ENCODE peak calls at places on chromosomes 2 and 18, in six cellular contexts. One of them, this sample, is unnamed. For H3K4me1, the result is how much of the 10 kb centered on the place peaks cover.

GRCh38 chr18:23664674-23665073 is 2.0 kb upstream of the ANKRD29 start:
- DNase-seq in astrocyte: no peak
- DNase-seq in GM12878: no peak
- DNase-seq in GM23248: no peak
- DNase-seq in hepatocyte: no peak
- DNase-seq in HepG2: no peak
- DNase-seq in this sample: no peak

GRCh38 chr2:12685145-12685544 is 31.6 kb upstream of the TRIB2 start:
- DNase-seq in astrocyte: peak
- DNase-seq in GM12878: no peak
- DNase-seq in GM23248: no peak
- DNase-seq in hepatocyte: no peak
- DNase-seq in HepG2: no peak
- DNase-seq in this sample: no peak

GRCh38 chr2:54503192-54503591 is 47.1 kb downstream of the SPTBN1 start:
- DNase-seq in astrocyte: no peak
- DNase-seq in GM12878: no peak
- DNase-seq in GM23248: peak
- DNase-seq in hepatocyte: peak
- DNase-seq in HepG2: peak
- DNase-seq in this sample: no peak

GRCh38 chr2:98333922-98334321 is 12.3 kb upstream of the CNGA3 start:
- DNase-seq in astrocyte: peak
- DNase-seq in GM12878: no peak
- DNase-seq in GM23248: peak
- DNase-seq in hepatocyte: no peak
- DNase-seq in HepG2: no peak
- DNase-seq in this sample: no peak

GRCh38 chr2:234674781-234675201 is 177.9 kb upstream of the ARL4C start:
- DNase-seq in astrocyte: peak
- DNase-seq in GM12878: no peak
- DNase-seq in GM23248: peak
- DNase-seq in hepatocyte: peak
- DNase-seq in HepG2: peak
- DNase-seq in this sample: no peak

GRCh38 chr2:23944527-23944926 is 4.3 kb downstream of the UBXN2A start:
- DNase-seq in astrocyte: no peak
- DNase-seq in GM12878: no peak
- DNase-seq in GM23248: no peak
- DNase-seq in hepatocyte: no peak
- DNase-seq in HepG2: peak
- DNase-seq in this sample: no peak

GRCh38 chr2:98903767-98904485 is 32.1 kb downstream of the CRACDL start:
- DNase-seq in astrocyte: no peak
- DNase-seq in GM12878: no peak
- DNase-seq in GM23248: no peak
- DNase-seq in hepatocyte: no peak
- DNase-seq in HepG2: no peak
- DNase-seq in this sample: no peak

GRCh38 chr2:85947593-85947992 is 58.8 kb upstream of the ST3GAL5 start:
- DNase-seq in astrocyte: no peak
- DNase-seq in GM12878: no peak
- DNase-seq in GM23248: no peak
- DNase-seq in hepatocyte: no peak
- DNase-seq in HepG2: no peak
- DNase-seq in this sample: no peak

GRCh38 chr2:168545439-168546082 is 89.5 kb downstream of the CERS6 start:
- DNase-seq in astrocyte: peak
- DNase-seq in GM12878: no peak
- DNase-seq in GM23248: peak
- DNase-seq in hepatocyte: peak
- DNase-seq in HepG2: no peak
- DNase-seq in this sample: peak

GRCh38 chr2:201795608-201796477 is 10.5 kb upstream of the CDK15 start:
- DNase-seq in astrocyte: peak
- DNase-seq in GM12878: no peak
- DNase-seq in GM23248: peak
- DNase-seq in hepatocyte: peak
- DNase-seq in HepG2: peak
- DNase-seq in this sample: no peak

GRCh38 chr2:105517814-105518705 is 119.2 kb upstream of the FHL2 start:
- DNase-seq in astrocyte: peak
- DNase-seq in GM12878: no peak
- DNase-seq in GM23248: peak
- DNase-seq in hepatocyte: no peak
- DNase-seq in HepG2: no peak
- DNase-seq in this sample: no peak

GRCh38 chr2:39666489-39667141 is 898 bp downstream of the TMEM178A start:
- DNase-seq in astrocyte: no peak
- DNase-seq in GM12878: no peak
- DNase-seq in GM23248: peak
- DNase-seq in hepatocyte: no peak
- DNase-seq in HepG2: no peak
- DNase-seq in this sample: no peak

GRCh38 chr2:134979203-134979602 is 60.6 kb downstream of the CCNT2 start:
- DNase-seq in astrocyte: no peak
- DNase-seq in GM12878: no peak
- DNase-seq in GM23248: no peak
- DNase-seq in hepatocyte: no peak
- DNase-seq in HepG2: no peak
- DNase-seq in this sample: no peak

GRCh38 chr2:227817940-227818568 is 4.4 kb downstream of the CCL20 start:
- DNase-seq in astrocyte: peak
- DNase-seq in GM12878: peak
- DNase-seq in GM23248: peak
- DNase-seq in hepatocyte: peak
- DNase-seq in HepG2: peak
- DNase-seq in this sample: peak

GRCh38 chr2:212863185-212863588 is 288.2 kb downstream of the IKZF2 start:
- DNase-seq in astrocyte: no peak
- DNase-seq in GM12878: peak
- DNase-seq in GM23248: peak
- DNase-seq in hepatocyte: peak
- DNase-seq in HepG2: peak
- DNase-seq in this sample: no peak

GRCh38 chr2:122341007-122341406 is 585.6 kb downstream of the TSN start:
- DNase-seq in astrocyte: peak
- DNase-seq in GM12878: peak
- DNase-seq in GM23248: peak
- DNase-seq in hepatocyte: no peak
- DNase-seq in HepG2: no peak
- DNase-seq in this sample: no peak

GRCh38 chr2:43508209-43508608 is 87.6 kb downstream of the THADA start:
- DNase-seq in astrocyte: no peak
- DNase-seq in GM12878: no peak
- DNase-seq in GM23248: no peak
- DNase-seq in hepatocyte: no peak
- DNase-seq in HepG2: no peak
- DNase-seq in this sample: no peak

GRCh38 chr2:113940891-113941290 is 51.0 kb downstream of the ACTR3 start:
- DNase-seq in astrocyte: no peak
- DNase-seq in GM12878: no peak
- DNase-seq in GM23248: peak
- DNase-seq in hepatocyte: no peak
- DNase-seq in HepG2: no peak
- DNase-seq in this sample: no peak

GRCh38 chr18:46832856-46833255 is 76.0 kb upstream of the ST8SIA5 start:
- DNase-seq in astrocyte: no peak
- DNase-seq in GM12878: no peak
- DNase-seq in GM23248: no peak
- DNase-seq in hepatocyte: peak
- DNase-seq in HepG2: no peak
- DNase-seq in this sample: no peak

GRCh38 chr2:317501-318424 is 29.9 kb upstream of the ALKAL2 start:
- DNase-seq in astrocyte: peak
- DNase-seq in GM12878: no peak
- DNase-seq in GM23248: peak
- DNase-seq in hepatocyte: no peak
- DNase-seq in HepG2: no peak
- DNase-seq in this sample: no peak

GRCh38 chr2:134679740-134680139 is 39.1 kb downstream of the TMEM163 start:
- DNase-seq in astrocyte: no peak
- DNase-seq in GM12878: no peak
- DNase-seq in GM23248: no peak
- DNase-seq in hepatocyte: no peak
- DNase-seq in HepG2: no peak
- DNase-seq in this sample: no peak

GRCh38 chr2:227717687-227718567 is at the start of gene SLC19A3:
- DNase-seq in astrocyte: peak
- DNase-seq in GM12878: no peak
- DNase-seq in GM23248: peak
- DNase-seq in hepatocyte: peak
- DNase-seq in HepG2: peak
- DNase-seq in this sample: peak

GRCh38 chr2:34738691-34739090 is 1139.6 kb upstream of the FAM98A start:
- DNase-seq in astrocyte: no peak
- DNase-seq in GM12878: no peak
- DNase-seq in GM23248: no peak
- DNase-seq in hepatocyte: no peak
- DNase-seq in HepG2: no peak
- DNase-seq in this sample: no peak

GRCh38 chr2:238810321-238810720 is 37.6 kb upstream of the TWIST2 start:
- DNase-seq in astrocyte: no peak
- DNase-seq in GM12878: no peak
- DNase-seq in GM23248: no peak
- DNase-seq in hepatocyte: no peak
- DNase-seq in HepG2: no peak
- DNase-seq in this sample: no peak

GRCh38 chr2:207288628-207289027 is 122.9 kb upstream of the KLF7 start:
- DNase-seq in astrocyte: no peak
- DNase-seq in GM12878: peak
- DNase-seq in GM23248: no peak
- DNase-seq in hepatocyte: no peak
- DNase-seq in HepG2: no peak
- DNase-seq in this sample: no peak

GRCh38 chr2:2581331-2582159 is 250.5 kb upstream of the MYT1L start:
- DNase-seq in astrocyte: no peak
- DNase-seq in GM12878: no peak
- DNase-seq in GM23248: no peak
- DNase-seq in hepatocyte: no peak
- DNase-seq in HepG2: no peak
- DNase-seq in this sample: no peak

GRCh38 chr2:224946911-224947310 is 95.4 kb downstream of the DOCK10 start:
- DNase-seq in astrocyte: peak
- DNase-seq in GM12878: no peak
- DNase-seq in GM23248: peak
- DNase-seq in hepatocyte: no peak
- DNase-seq in HepG2: no peak
- DNase-seq in this sample: no peak

DNA sequence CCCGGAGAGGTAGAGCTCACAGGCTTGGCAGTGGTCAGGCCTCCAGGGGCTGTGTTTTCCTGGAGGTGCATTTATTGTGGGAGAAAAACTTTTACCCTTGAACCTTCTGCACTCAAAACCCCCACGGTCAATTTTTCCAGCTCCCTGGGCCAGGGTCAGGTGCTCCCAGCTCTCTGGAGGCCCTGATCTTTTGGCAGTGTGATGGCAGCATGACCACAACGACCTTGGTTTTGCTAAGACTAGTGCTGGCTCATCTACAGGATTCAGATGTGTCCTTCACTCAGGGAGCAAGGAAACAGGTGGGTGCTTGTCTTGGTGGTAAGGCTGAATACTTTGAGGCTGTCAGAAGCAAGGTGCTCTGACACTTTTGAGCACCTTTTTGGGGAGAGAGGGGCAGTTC is 92.3 kb downstream of the CCDC93 start:
- DNase-seq in astrocyte: no peak
- DNase-seq in GM12878: no peak
- DNase-seq in GM23248: no peak
- DNase-seq in hepatocyte: no peak
- DNase-seq in HepG2: no peak
- DNase-seq in this sample: no peak
- H3K27ac ChIP-seq in astrocyte: no peak
- H3K27ac ChIP-seq in GM12878: no peak
- H3K27ac ChIP-seq in GM23248: no peak
- H3K27ac ChIP-seq in hepatocyte: no peak
- H3K27ac ChIP-seq in HepG2: no peak
- H3K27ac ChIP-seq in this sample: no peak

GRCh38 chr2:9099341-9099751 is 95.9 kb upstream of the MBOAT2 start:
- DNase-seq in astrocyte: peak
- DNase-seq in GM12878: peak
- DNase-seq in GM23248: peak
- DNase-seq in hepatocyte: no peak
- DNase-seq in HepG2: peak
- DNase-seq in this sample: no peak
- H3K4me1 ChIP-seq in astrocyte: under half
- H3K4me1 ChIP-seq in GM12878: under half
- H3K4me1 ChIP-seq in GM23248: under half
- H3K4me1 ChIP-seq in hepatocyte: under half
- H3K4me1 ChIP-seq in HepG2: under half
- H3K4me1 ChIP-seq in this sample: under half

GRCh38 chr2:66437601-66438497 is 2.9 kb downstream of the MEIS1 start:
- DNase-seq in astrocyte: no peak
- DNase-seq in GM12878: no peak
- DNase-seq in GM23248: peak
- DNase-seq in hepatocyte: peak
- DNase-seq in HepG2: no peak
- DNase-seq in this sample: no peak

GRCh38 chr2:66440692-66441091 is 5.8 kb downstream of the MEIS1 start:
- DNase-seq in astrocyte: no peak
- DNase-seq in GM12878: no peak
- DNase-seq in GM23248: peak
- DNase-seq in hepatocyte: peak
- DNase-seq in HepG2: no peak
- DNase-seq in this sample: no peak

GRCh38 chr2:66438498-66439290 is 3.8 kb downstream of the MEIS1 start:
- DNase-seq in astrocyte: no peak
- DNase-seq in GM12878: no peak
- DNase-seq in GM23248: peak
- DNase-seq in hepatocyte: no peak
- DNase-seq in HepG2: no peak
- DNase-seq in this sample: no peak

GRCh38 chr2:66440011-66440542 is 5.2 kb downstream of the MEIS1 start:
- DNase-seq in astrocyte: no peak
- DNase-seq in GM12878: no peak
- DNase-seq in GM23248: peak
- DNase-seq in hepatocyte: peak
- DNase-seq in HepG2: no peak
- DNase-seq in this sample: no peak

GRCh38 chr2:66439291-66440010 is 4.5 kb downstream of the MEIS1 start:
- DNase-seq in astrocyte: no peak
- DNase-seq in GM12878: no peak
- DNase-seq in GM23248: peak
- DNase-seq in hepatocyte: no peak
- DNase-seq in HepG2: no peak
- DNase-seq in this sample: no peak
- TF ChIP-seq EZH2 in astrocyte: no peak
- TF ChIP-seq EZH2 in GM12878: no peak
- TF ChIP-seq EZH2 in GM23248: no peak
- TF ChIP-seq EZH2 in hepatocyte: no peak
- TF ChIP-seq EZH2 in HepG2: no peak
- TF ChIP-seq EZH2 in this sample: no peak

DNA sequence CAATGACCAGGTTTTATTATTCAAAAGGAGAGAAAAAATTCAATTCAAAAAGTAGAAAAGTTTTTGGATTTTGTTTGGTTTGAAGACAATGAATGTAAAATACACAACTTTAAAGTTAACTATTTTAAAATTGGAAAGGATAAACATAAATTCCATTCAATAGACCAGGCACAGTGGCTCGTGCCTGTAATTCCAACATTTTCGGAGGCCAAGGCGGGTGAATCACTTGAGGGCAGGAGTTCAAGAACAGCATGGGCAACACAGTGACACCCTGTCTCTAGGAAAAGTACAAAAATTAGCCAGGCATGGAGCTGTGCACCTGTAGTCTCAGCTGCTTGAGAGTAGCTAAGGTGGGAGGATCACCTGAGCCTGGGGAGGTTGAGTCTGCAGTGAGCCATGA is 54.7 kb downstream of the SCN9A start:
- DNase-seq in astrocyte: peak
- DNase-seq in GM12878: no peak
- DNase-seq in GM23248: peak
- DNase-seq in hepatocyte: no peak
- DNase-seq in HepG2: no peak
- DNase-seq in this sample: no peak
- H3K27ac ChIP-seq in astrocyte: no peak
- H3K27ac ChIP-seq in GM12878: no peak
- H3K27ac ChIP-seq in GM23248: no peak
- H3K27ac ChIP-seq in hepatocyte: no peak
- H3K27ac ChIP-seq in HepG2: no peak
- H3K27ac ChIP-seq in this sample: no peak